ENCODE peak calls at places on chromosomes 11 and 22, in four cellular contexts. S is HepG2, K is K562, B is GM12878. Y is an unnamed sample.

GRCh38 chr11:66762088-66762487 is 33.1 kb upstream of the SPTBN2 start:
- DNase-seq in S (no peak), K (no peak), B (no peak), Y (no peak)

GRCh38 chr22:31647516-31647915 is 14.5 kb downstream of the PISD start:
- DNase-seq in S (no peak), K (no peak), B (no peak), Y (no peak)

GRCh38 chr11:47378011-47378835 is at the start of gene SPI1:
- DNase-seq in S (no peak), K (peak), B (peak), Y (no peak)

GRCh38 chr11:58968251-58968711 is 29.0 kb downstream of the GLYATL1 start:
- DNase-seq in S (no peak), K (no peak), B (no peak), Y (no peak)

GRCh38 chr11:87281496-87281895 is 243.8 kb downstream of the TMEM135 start:
- DNase-seq in S (peak), K (peak), B (no peak), Y (no peak)

GRCh38 chr22:49196046-49196511 is 631.6 kb downstream of the BRD1 start:
- DNase-seq in S (no peak), K (no peak), B (no peak), Y (no peak)

GRCh38 chr11:83641511-83641910 is 355.3 kb upstream of the CCDC90B start:
- DNase-seq in S (no peak), K (no peak), B (no peak), Y (no peak)

GRCh38 chr11:23233075-23233474 is 372.8 kb upstream of the CCDC179 start:
- DNase-seq in S (no peak), K (no peak), B (no peak), Y (no peak)

GRCh38 chr11:63012450-63013238 is 3.0 kb downstream of the SLC22A8 start:
- DNase-seq in S (peak), K (no peak), B (no peak), Y (no peak)

GRCh38 chr22:34761111-34761510 is 304.8 kb upstream of the ISX start:
- DNase-seq in S (peak), K (no peak), B (no peak), Y (no peak)

GRCh38 chr11:120610101-120610500 is 98.6 kb downstream of the GRIK4 start:
- DNase-seq in S (no peak), K (no peak), B (no peak), Y (no peak)

GRCh38 chr11:120613264-120614226 is 102.0 kb downstream of the GRIK4 start:
- DNase-seq in S (no peak), K (no peak), B (peak), Y (no peak)

GRCh38 chr11:120611576-120611975 is 100.0 kb downstream of the GRIK4 start:
- DNase-seq in S (no peak), K (no peak), B (no peak), Y (no peak)

GRCh38 chr11:120608760-120609211 is 97.2 kb downstream of the GRIK4 start:
- DNase-seq in S (no peak), K (no peak), B (no peak), Y (no peak)

DNA sequence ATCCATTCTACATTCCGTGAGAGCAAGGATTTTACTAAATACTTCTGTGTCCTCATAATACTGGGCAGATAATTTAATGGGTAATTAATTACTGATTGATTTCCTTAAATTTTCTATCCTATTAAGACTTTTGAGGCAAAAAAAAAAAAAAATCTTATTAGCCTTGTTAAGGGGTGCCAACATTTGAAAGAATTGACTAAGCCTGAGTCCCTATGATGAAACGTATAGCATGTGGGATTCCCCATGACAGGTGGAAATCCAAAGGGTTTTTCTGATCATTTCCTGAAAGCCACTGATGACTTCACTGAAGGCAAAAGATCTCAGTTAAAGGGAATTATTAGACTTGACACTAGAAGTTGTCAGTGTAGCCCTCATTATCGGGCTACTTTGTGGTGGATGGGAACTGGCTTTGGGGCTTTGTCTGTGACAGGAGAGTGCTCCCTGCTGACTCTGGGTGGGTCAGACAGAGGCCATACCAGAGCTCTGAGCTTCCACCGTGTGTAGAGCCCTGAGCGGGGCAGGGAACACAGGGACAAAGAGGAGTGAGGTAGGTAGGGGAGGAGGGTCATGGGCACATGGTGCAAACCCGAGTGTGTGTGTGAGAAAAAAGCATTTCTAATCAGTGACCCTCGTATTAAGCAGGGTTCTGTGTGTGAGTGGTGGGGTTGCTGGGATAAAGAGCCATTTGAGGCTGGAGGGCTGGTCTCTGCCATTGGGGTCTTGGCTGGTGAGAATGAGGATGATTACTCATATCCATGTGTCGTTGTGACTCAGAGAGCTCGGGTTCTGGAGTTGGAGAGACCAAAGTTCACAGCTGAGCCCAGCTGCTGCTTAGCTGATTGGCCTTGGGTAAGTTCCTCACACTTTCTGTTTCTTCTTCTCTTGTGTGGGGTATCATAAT is 101.1 kb downstream of the GRIK4 start:
- DNase-seq in S (peak), K (no peak), B (peak), Y (no peak)
- TF ChIP-seq SP1 in S (no peak), K (no peak), B (peak), Y (no peak)

GRCh38 chr11:118437736-118438125 is 1.4 kb downstream of the KMT2A start:
- DNase-seq in S (peak), K (peak), B (no peak), Y (peak)
- TF ChIP-seq FOXK2 in S (no peak), K (no peak), B (no peak), Y (no peak)

DNA sequence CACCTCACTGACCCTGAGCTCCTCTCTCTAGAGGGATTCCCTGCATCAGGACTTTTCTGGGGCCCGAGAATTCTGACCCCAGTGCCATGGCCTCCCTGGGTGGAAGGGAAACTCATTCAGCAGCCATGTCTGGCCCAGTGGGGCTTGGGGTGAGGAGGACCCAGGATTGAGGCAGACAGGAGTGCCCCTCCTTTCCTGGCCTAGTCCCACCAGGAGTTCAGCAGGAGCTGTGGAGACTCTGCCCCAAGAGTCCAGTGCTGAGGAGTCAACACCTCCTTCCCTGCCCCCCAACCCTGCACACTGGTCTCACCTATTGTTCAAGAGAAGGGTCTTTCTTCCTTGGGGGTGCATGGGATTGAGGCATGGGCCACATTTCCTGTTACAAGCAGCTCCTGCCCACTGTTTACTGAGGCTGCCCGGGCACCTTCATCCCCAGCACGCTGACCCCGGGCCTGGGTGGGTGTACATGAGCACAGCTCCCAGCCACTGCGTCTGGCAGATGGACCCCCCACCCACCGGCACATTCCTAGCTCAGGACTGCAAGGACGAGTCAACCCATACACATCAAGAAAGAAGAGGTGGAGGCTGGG is 33.9 kb downstream of the ALX4 start:
- DNase-seq in S (no peak), K (no peak), B (no peak), Y (no peak)
- TF ChIP-seq BHLHE40 in S (no peak), K (no peak), B (no peak), Y (no peak)

DNA sequence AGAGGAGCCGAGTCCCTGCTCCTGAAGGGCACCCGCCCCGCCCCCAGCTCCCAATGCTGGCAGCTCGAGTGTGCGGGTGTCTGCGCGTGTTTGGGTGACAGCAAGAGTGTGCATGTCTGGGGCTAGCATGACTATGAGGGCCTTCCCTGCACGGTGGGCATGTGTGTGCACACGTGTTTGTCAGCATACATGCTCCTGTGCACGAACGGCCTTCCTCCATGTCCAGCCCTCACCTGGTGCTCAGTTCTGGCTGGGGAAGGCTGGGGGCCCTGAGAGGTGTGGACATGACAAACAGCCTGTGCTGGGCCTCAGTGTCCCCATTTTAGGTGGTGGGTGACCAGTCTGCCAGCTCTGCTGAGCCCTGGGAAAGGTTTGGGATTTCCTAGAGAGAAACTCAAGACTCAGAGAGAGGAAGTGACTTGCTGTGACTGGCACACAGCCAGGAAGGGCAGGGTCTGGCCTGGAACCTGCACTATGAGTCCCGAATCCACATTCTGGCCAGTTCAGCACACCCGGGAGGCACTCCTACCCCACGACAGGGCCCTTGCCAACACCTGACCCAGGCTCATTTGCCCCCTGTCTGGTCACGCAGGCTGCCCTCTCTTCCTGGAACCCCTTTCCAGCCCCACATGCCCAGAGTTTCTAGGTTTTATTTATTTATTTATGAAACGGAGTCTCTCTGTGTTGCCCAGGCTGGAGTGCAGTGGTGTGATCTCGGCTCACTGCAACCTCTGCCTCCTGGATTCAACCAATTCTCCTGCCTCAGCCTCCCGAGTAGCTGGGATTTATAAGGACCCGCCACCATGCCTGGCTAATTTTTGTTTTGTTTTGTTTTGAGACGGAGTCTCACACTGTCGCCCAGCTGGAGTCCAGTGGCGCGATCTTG is 3.3 kb upstream of the SHISA8 start:
- DNase-seq in S (no peak), K (peak), B (no peak), Y (peak)
- TF ChIP-seq SP1 in S (no peak), K (no peak), B (no peak), Y (no peak)

GRCh38 chr11:2708757-2709281 is 9.0 kb upstream of the KCNQ1OT1 start:
- DNase-seq in S (no peak), K (no peak), B (no peak), Y (no peak)
- TF ChIP-seq FOXK2 in S (no peak), K (no peak), B (no peak), Y (no peak)

DNA sequence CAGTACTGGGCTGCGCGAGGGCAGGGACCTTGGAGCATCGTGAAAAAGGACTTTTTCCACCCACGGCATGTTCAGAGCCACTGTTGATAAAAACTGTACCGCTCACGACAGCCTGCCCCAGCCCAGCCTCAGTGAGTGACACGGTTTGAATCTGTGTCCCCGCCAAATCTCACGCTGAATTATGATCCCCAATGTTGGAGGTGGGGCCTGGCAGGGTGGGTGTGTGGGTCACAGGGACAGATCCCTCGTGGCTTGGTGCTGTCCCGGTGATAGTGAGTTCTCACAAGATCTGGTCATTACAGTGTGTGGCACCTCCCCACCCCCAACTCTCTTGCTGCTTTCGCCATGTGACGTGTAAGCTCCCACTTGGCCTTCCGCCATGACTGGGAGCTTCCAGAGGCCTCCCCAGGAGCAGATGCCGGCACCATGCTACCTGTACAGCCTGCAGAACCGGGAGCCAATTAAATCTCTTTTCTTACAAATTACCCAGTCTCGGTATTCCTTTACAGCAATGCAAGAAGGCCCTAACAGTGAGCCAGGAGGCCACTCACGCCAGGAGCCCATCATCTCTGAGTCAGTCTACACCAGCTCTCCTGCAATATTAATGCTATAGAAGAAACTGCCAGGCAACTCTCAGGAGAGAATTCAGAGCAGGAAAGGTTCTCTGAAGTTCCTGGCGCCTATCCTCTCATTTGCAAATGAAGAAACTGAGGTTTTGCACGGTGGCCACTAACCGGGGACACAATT is 1.3 kb downstream of the TOLLIP start:
- DNase-seq in S (no peak), K (no peak), B (no peak), Y (no peak)
- TF ChIP-seq BHLHE40 in S (no peak), K (no peak), B (no peak), Y (no peak)

DNA sequence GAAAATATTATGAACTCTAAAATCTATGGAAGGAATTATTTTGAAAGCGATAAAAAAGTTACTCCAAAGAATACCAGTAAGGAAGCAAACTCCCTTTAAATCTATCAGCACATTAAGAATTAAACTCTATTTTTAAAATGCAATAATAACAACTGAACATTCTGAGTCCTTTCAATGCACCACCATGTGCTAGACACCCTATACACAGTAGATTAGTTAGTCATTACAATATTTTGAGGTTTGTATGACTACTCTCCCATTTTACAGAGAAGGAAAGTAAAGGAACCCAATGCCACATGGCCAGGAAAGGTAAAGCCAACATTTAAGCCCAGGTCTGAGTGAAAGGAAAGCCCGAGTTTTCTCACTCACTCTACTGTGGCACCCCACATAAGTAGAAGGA is 17.7 kb downstream of the JAML start:
- DNase-seq in S (no peak), K (no peak), B (no peak), Y (no peak)
- TF ChIP-seq SP1 in S (no peak), K (no peak), B (no peak), Y (no peak)

Y was measured in HEK293T.